ENCODE peak calls at places on chromosomes 5 and 9, in nine cellular contexts. B is A549, A is body of pancreas, N is K562, T is gastrocnemius medialis, Y is GM12878, U is spleen, I is IMR-90, E is breast epithelium. D is an unnamed sample.

GRCh38 chr9:88049677-88050307 is 75.5 kb upstream of the CDK20 start:
- DNase-seq in I (no peak), A (no peak), N (no peak), E (no peak), U (no peak), B (no peak), T (no peak), Y (no peak), D (no peak)

GRCh38 chr5:103014983-103015382 is 105.0 kb downstream of the GIN1 start:
- DNase-seq in T (no peak), N (no peak), U (no peak), B (no peak), E (no peak), I (peak; percentile 78), A (no peak), Y (no peak), D (no peak)

GRCh38 chr5:32507738-32508434 is 63.3 kb upstream of the ZFR start:
- DNase-seq in U (no peak), N (no peak), A (no peak), T (no peak), I (peak; percentile 95), B (no peak), E (no peak), Y (no peak), D (no peak)

GRCh38 chr9:677461-678097 is 163.9 kb upstream of the DMRT1 start:
- DNase-seq in Y (no peak), I (no peak), A (no peak), E (no peak), N (no peak), U (no peak), B (no peak), T (no peak), D (no peak)

GRCh38 chr5:148820778-148821395 is 5.5 kb upstream of the ADRB2 start:
- DNase-seq in A (peak; percentile 28), T (no peak), E (no peak), Y (no peak), I (peak; percentile 50), B (peak; percentile 46), U (no peak), N (peak; percentile 17), D (no peak)

GRCh38 chr9:104143554-104143919 is 49.4 kb downstream of the SMC2 start:
- DNase-seq in I (no peak), T (no peak), N (no peak), B (no peak), A (no peak), Y (no peak), U (no peak), E (no peak), D (no peak)

GRCh38 chr9:109584205-109584604 is 86.1 kb upstream of the PTPN3 start:
- DNase-seq in I (no peak), Y (no peak), T (no peak), A (no peak), B (no peak), U (no peak), E (no peak), N (no peak), D (no peak)

GRCh38 chr5:95924720-95925119 is 36.9 kb downstream of the ELL2 start:
- DNase-seq in U (no peak), Y (no peak), I (peak; percentile 60), E (no peak), T (no peak), N (no peak), B (peak; percentile 25), A (peak; percentile 53), D (no peak)

GRCh38 chr9:12631866-12632265 is 61.3 kb upstream of the TYRP1 start:
- DNase-seq in T (no peak), E (no peak), I (no peak), U (no peak), A (no peak), N (no peak), B (no peak), Y (no peak), D (no peak)

GRCh38 chr5:14660836-14661235 is 3.7 kb upstream of the OTULIN start:
- DNase-seq in E (no peak), I (peak; percentile 25), T (no peak), B (no peak), A (no peak), N (no peak), Y (no peak), U (no peak), D (no peak)

GRCh38 chr5:39892708-39893107 is 467.9 kb upstream of the DAB2 start:
- DNase-seq in E (no peak), T (no peak), Y (no peak), N (no peak), I (no peak), A (no peak), U (no peak), B (no peak), D (no peak)

GRCh38 chr5:116574682-116575634 is at the start of gene SEMA6A:
- DNase-seq in T (peak; percentile 78), A (peak; percentile 91), N (no peak), Y (peak; percentile 81), I (peak; percentile 75), U (peak; percentile 93), E (peak; percentile 85), B (peak; percentile 82), D (peak; percentile 93)

GRCh38 chr9:76374702-76375543 is 19.3 kb downstream of the RFK start:
- DNase-seq in N (no peak), U (no peak), A (peak; percentile 87), E (no peak), Y (no peak), I (peak; percentile 96), T (peak; percentile 65), B (peak; percentile 99), D (peak; percentile 88)

GRCh38 chr5:80141681-80142080 is 106.5 kb downstream of the THBS4 start:
- DNase-seq in Y (no peak), B (no peak), I (no peak), N (no peak), T (no peak), A (no peak), E (no peak), U (no peak), D (no peak)

GRCh38 chr5:151926186-151926585 is 1.5 kb upstream of the GLRA1 start:
- DNase-seq in I (no peak), U (no peak), B (no peak), A (no peak), E (no peak), T (no peak), Y (no peak), N (no peak), D (no peak)

GRCh38 chr5:50702615-50703325 is 36.3 kb downstream of the PARP8 start:
- DNase-seq in A (no peak), I (no peak), B (no peak), U (no peak), E (no peak), T (no peak), Y (no peak), N (no peak), D (no peak)

GRCh38 chr9:129225815-129226214 is 47.8 kb upstream of the IER5L start:
- DNase-seq in B (peak; percentile 77), E (no peak), U (peak; percentile 88), Y (no peak), I (peak; percentile 73), A (peak; percentile 31), N (no peak), T (peak; percentile 43), D (peak; percentile 87)

GRCh38 chr9:91682806-91683205 is 259.2 kb upstream of the NFIL3 start:
- DNase-seq in U (no peak), N (no peak), Y (no peak), T (no peak), A (no peak), B (no peak), I (peak; percentile 57), E (no peak), D (no peak)

GRCh38 chr9:77534376-77535057 is 113.6 kb downstream of the GNA14 start:
- DNase-seq in E (no peak), A (no peak), N (no peak), U (no peak), B (peak; percentile 12), T (no peak), I (no peak), Y (no peak), D (no peak)

GRCh38 chr5:144142030-144142825 is 28.2 kb downstream of the YIPF5 start:
- DNase-seq in Y (peak; percentile 25), N (peak; percentile 25), E (no peak), B (peak; percentile 60), U (no peak), T (no peak), I (peak; percentile 67), A (no peak), D (no peak)

GRCh38 chr5:65926276-65926761 is at the start of gene ERBIN:
- DNase-seq in E (peak; percentile 82), B (peak; percentile 73), U (peak; percentile 94), A (peak; percentile 84), Y (no peak), N (peak; percentile 71), I (peak; percentile 82), T (peak; percentile 82), D (peak; percentile 91)
- TF ChIP-seq POLR2A in E (no peak), B (no peak), U (no peak), A (no peak), Y (no peak), N (no peak), I (no peak), T (peak; percentile 33), D (no peak)

DNA sequence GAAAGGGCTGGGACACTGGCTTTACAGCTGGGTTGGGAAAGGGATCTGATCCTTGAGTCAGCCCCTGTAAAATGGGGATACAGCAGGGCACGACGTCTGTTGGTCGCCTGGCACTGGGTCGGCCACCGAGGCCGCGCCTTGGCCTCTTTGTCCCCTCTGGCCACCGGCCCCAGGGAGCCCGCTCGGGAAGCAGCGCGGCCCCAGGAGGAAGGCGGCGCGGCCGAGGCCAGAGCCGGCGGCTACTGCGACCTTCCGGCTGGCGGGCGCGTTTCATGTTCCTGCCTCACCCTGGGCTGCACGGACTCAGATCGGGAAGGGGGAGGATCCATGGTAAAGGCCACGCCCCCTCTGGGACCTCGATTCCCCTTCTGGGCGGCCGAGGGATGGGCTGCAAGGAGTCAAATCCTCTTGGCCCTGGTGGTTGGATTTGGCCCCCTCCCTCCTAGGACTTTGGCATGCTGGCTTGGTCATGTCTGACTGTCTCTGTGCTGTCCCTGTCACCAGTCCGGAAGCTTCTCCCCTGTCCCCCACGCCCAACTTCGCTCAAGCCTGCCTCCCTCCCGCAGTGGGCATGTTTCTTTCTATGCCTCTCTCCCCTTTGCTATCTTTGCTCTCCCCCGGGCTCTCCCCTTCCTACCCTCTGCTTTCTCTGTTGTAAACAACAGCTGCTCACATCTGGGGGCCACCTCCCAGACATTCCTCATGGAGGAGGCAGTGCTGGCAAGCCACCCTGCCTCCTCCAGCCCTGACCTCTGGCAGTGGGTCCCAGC is 25.8 kb downstream of the FPGS start:
- DNase-seq in T (peak; percentile 87), U (peak; percentile 89), B (peak; percentile 62), I (peak; percentile 51), A (peak; percentile 76), E (peak; percentile 72), Y (no peak), N (peak; percentile 95), D (peak; percentile 92)
- H3K4me3 ChIP-seq in T (peak overlapping the region; percentile 42), U (no peak overlapping the region), B (peak overlapping the region; percentile 32), I (no peak overlapping the region), A (no peak overlapping the region), E (peak overlapping the region; percentile 31), Y (no peak overlapping the region), N (peak overlapping the region; percentile 32), D (peak overlapping the region; percentile 39)

GRCh38 chr9:82543726-82544125 is 519.2 kb downstream of the RASEF start:
- DNase-seq in U (no peak), E (no peak), A (no peak), I (no peak), N (no peak), B (no peak), T (no peak), Y (no peak), D (no peak)
- TF ChIP-seq POLR2A in U (no peak), E (no peak), A (no peak), I (no peak), N (no peak), B (no peak), T (no peak), Y (no peak), D (no peak)

GRCh38 chr5:168706655-168707069 is 127.5 kb upstream of the PANK3 start:
- DNase-seq in N (peak; percentile 25), Y (no peak), T (no peak), E (no peak), U (no peak), I (peak; percentile 47), B (peak; percentile 49), A (no peak), D (no peak)
- H3K4me3 ChIP-seq in N (no peak overlapping the region), Y (no peak overlapping the region), T (no peak overlapping the region), E (no peak overlapping the region), U (no peak overlapping the region), I (no peak overlapping the region), B (no peak overlapping the region), A (no peak overlapping the region), D (no peak overlapping the region)